ENCODE peak calls at places on chromosomes 5 and 9, in nine cellular contexts. Z is GM12878, X is IMR-90, O is lower leg skin, C is transverse colon, R is heart left ventricle, T is ovary, N is spleen, H is prostate gland. D is an unnamed sample.

GRCh38 chr5:61162832-61163567 is 732 bp upstream of the SMIM15 start:
- DNase-seq in Z (no peak), X (peak; percentile 36), O (no peak), C (peak; percentile 23), R (no peak), T (no peak), N (no peak), H (peak; percentile 60), D (no peak)

GRCh38 chr9:126705767-126706697 is 92.3 kb downstream of the LMX1B start:
- DNase-seq in Z (no peak), X (peak; percentile 11), O (no peak), C (peak; percentile 74), R (peak; percentile 81), T (no peak), N (peak; percentile 89), H (peak; percentile 35), D (peak; percentile 90)

GRCh38 chr5:131114754-131115153 is 50.3 kb downstream of the HINT1 start:
- DNase-seq in Z (no peak), X (no peak), O (no peak), C (peak; percentile 35), R (no peak), T (no peak), N (no peak), H (no peak), D (no peak)

GRCh38 chr9:135641047-135641446 is 1.7 kb upstream of the GLT6D1 start:
- DNase-seq in Z (no peak), X (no peak), O (no peak), C (no peak), R (no peak), T (no peak), N (no peak), H (no peak), D (peak; percentile 14)

GRCh38 chr9:136848393-136849037 is 694 bp upstream of the PHPT1 start:
- DNase-seq in Z (no peak), X (no peak), O (no peak), C (peak; percentile 54), R (no peak), T (no peak), N (no peak), H (no peak), D (no peak)

GRCh38 chr5:172899436-172899835 is 59.8 kb upstream of the RPL26L1 start:
- DNase-seq in Z (no peak), X (no peak), O (no peak), C (no peak), R (no peak), T (no peak), N (no peak), H (no peak), D (no peak)

GRCh38 chr9:21935631-21936030 is 58.6 kb downstream of the CDKN2A start:
- DNase-seq in Z (no peak), X (no peak), O (no peak), C (no peak), R (no peak), T (no peak), N (no peak), H (no peak), D (no peak)

GRCh38 chr9:75500479-75500878 is 390.0 kb upstream of the PCSK5 start:
- DNase-seq in Z (no peak), X (no peak), O (no peak), C (no peak), R (no peak), T (no peak), N (no peak), H (no peak), D (no peak)

GRCh38 chr9:129481424-129481823 is 139.5 kb downstream of the C9orf50 start:
- DNase-seq in Z (no peak), X (no peak), O (no peak), C (no peak), R (no peak), T (peak; percentile 63), N (no peak), H (no peak), D (no peak)

GRCh38 chr9:129484325-129485000 is 136.4 kb downstream of the C9orf50 start:
- DNase-seq in Z (no peak), X (no peak), O (no peak), C (no peak), R (no peak), T (peak; percentile 43), N (no peak), H (no peak), D (no peak)

GRCh38 chr9:129483467-129484324 is 137.2 kb downstream of the C9orf50 start:
- DNase-seq in Z (no peak), X (peak; percentile 85), O (peak; percentile 93), C (peak; percentile 83), R (peak; percentile 91), T (peak; percentile 94), N (peak; percentile 84), H (peak; percentile 93), D (peak; percentile 97)

GRCh38 chr9:129481824-129482511 is 138.9 kb downstream of the C9orf50 start:
- DNase-seq in Z (no peak), X (no peak), O (no peak), C (no peak), R (peak; percentile 83), T (peak; percentile 80), N (peak; percentile 80), H (no peak), D (no peak)

DNA sequence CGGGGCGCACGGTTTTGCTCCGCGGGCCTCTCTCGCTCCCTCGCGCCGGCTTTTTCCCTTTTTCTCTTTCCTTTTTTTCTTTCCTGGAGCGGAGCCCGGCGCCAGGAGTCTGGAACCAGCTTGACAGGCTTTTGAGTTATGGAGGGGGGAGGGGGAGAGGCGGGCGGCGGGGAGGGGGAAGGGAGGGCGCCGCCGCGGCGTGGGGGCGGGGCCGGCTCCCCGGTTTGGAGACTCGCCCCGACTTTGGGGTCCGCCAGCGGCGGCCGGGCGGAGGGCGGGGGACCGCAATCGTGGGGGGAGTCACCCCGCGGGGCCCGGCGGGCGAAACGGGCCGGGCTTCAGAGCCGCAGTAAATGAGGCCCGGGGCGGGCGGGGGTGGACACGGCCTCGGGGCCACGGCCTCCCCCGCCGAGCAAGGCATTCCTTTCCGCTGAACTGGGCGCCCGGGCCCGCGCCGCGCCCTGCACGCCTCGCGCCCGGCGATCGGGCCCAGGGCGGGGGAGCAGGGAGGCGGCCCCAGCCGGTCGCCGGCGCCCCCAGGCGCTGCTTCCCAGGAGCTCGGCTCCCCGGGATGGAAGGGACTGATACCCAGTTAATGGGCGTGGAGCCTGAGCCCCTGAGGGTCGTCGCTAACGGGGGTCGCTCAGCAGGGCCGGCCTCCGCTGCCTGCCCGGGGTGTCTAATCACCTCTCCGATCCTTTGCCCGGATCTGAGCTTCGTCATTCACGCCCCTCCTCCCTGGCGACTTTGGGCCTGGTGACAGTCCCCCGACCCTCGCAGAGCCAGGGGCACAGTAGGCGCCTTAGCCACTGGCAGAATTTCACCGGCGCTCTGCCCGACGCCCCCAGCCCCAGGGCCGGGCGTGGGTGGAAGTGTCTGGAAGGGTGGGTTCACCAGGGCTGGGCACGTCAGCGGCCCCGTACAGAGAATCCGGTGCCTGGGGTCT is 138.1 kb downstream of the C9orf50 start:
- DNase-seq in Z (no peak), X (peak; percentile 84), O (peak; percentile 87), C (peak; percentile 85), R (peak; percentile 88), T (peak; percentile 98), N (peak; percentile 88), H (peak; percentile 88), D (peak; percentile 97)
- TF ChIP-seq POLR2A in Z (no peak), X (peak; percentile 30), O (no peak), C (peak; percentile 32), R (no peak), T (peak; percentile 51), N (no peak), H (peak; percentile 19), D (no peak)

GRCh38 chr5:18802336-18802735 is 1168.1 kb downstream of the TAF11L14 start:
- DNase-seq in Z (no peak), X (no peak), O (no peak), C (no peak), R (no peak), T (no peak), N (no peak), H (no peak), D (no peak)

GRCh38 chr5:18797241-18797640 is 1163.0 kb downstream of the TAF11L14 start:
- DNase-seq in Z (no peak), X (no peak), O (no peak), C (no peak), R (no peak), T (no peak), N (no peak), H (no peak), D (no peak)

GRCh38 chr5:18800293-18801025 is 1166.2 kb downstream of the TAF11L14 start:
- DNase-seq in Z (no peak), X (no peak), O (no peak), C (no peak), R (no peak), T (no peak), N (no peak), H (no peak), D (no peak)

GRCh38 chr5:18799482-18800128 is 1165.3 kb downstream of the TAF11L14 start:
- DNase-seq in Z (no peak), X (no peak), O (no peak), C (no peak), R (no peak), T (no peak), N (no peak), H (no peak), D (no peak)

DNA sequence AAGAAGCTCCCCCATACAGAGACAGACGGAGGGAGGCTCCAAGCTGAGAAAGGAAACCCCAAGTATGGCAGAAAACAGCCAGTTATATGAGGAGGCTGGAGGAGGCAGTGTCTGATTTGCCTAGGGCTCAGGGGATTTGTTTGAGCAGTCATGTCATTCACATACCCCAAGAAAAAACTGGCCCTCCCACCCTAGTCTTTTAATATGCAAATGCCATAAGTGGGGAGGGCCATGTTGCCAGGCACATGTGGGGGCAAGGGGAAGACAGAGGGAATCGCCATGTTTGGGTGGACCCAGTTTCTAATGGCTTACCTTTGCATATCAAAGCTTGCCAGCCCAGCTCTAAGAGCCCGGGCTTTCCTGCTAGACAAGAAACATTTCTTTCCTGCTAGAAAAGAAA is 1163.8 kb downstream of the TAF11L14 start:
- DNase-seq in Z (no peak), X (no peak), O (no peak), C (no peak), R (no peak), T (no peak), N (no peak), H (no peak), D (no peak)
- H3K4me3 ChIP-seq in Z (no peak overlapping the region), X (no peak overlapping the region), O (no peak overlapping the region), C (no peak overlapping the region), R (no peak overlapping the region), T (no peak overlapping the region), N (no peak overlapping the region), H (no peak overlapping the region), D (no peak overlapping the region)

DNA sequence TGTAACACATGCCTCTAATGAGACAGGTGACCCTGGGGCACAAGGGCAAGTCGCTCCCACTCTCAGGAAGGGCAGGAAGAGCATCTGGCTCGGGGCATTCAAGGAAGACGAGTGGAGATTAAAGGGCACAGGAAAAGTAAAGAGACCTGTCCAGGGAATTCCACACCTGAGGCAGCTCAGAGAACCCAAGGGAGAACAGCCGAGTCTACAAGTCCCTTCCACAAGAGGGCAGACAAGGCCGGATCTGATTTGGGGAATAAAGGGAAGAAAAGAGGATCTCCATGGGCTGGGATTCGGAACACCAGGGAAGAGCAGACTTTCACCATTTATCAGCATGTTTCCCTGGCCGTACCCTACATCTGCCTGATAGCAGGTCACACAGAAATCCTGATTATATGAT is 28.1 kb downstream of the GPX3 start:
- DNase-seq in Z (no peak), X (no peak), O (no peak), C (no peak), R (no peak), T (no peak), N (no peak), H (no peak), D (no peak)
- TF ChIP-seq CTCF in Z (peak; percentile 19), X (peak; percentile 34), O (no peak), C (peak; percentile 6), R (no peak), T (no peak), N (peak; percentile 21), H (peak; percentile 11), D (peak; percentile 38)

DNA sequence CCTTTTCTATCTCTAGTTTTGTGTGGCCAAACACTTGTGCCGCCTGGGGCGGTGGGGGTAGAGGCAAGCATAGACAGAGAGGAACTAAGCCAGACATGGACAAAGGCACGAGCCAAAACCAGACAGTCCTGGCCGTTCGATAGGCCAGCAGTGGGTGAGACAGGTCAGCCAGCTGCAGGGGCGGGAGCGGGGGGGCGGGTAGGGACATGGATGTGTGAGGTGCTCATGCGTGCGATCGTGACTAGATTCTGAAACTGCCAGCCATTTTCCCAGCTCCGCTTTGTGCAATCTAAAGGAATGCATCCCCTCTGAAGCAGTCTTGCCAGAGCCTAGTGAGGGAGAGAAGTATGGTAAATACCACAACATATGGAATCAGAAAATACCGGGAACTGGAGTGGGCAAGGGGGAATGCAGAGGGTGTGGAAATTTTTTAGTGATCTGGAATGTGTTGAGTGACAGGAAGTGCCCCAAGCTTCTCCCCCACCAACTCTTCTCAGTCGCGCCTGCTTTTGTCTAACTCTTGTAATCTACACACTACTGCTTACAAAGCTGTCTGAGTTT is 111.9 kb downstream of the NR6A1 start:
- DNase-seq in Z (peak; percentile 81), X (peak; percentile 97), O (peak; percentile 47), C (peak; percentile 66), R (peak; percentile 85), T (peak; percentile 58), N (peak; percentile 83), H (peak; percentile 46), D (peak; percentile 93)
- TF ChIP-seq POLR2A in Z (peak; percentile 83), X (peak; percentile 86), O (no peak), C (no peak), R (no peak), T (no peak), N (no peak), H (no peak), D (no peak)

D was measured in esophagus muscularis mucosa.